ENCODE peak calls at places on chromosomes 3 and 15, in seven cellular contexts. One of them, this sample, is unnamed.

GRCh38 chr15:50248994-50249586 is 16.4 kb downstream of the HDC start:
- DNase-seq in kidney epithelial cell: no peak
- DNase-seq in uterus: no peak
- DNase-seq in CD8-positive, alpha-beta T cell: no peak
- DNase-seq in tibial nerve: no peak
- DNase-seq in spleen: no peak
- DNase-seq in fibroblast of mammary gland: peak
- DNase-seq in this sample: no peak

GRCh38 chr15:76429661-76430060 is 93.1 kb downstream of the ISL2 start:
- DNase-seq in kidney epithelial cell: no peak
- DNase-seq in uterus: no peak
- DNase-seq in CD8-positive, alpha-beta T cell: no peak
- DNase-seq in tibial nerve: no peak
- DNase-seq in spleen: no peak
- DNase-seq in fibroblast of mammary gland: no peak
- DNase-seq in this sample: no peak

GRCh38 chr3:60079076-60079475 is 1029.3 kb upstream of the CFAP20DC start:
- DNase-seq in kidney epithelial cell: no peak
- DNase-seq in uterus: no peak
- DNase-seq in CD8-positive, alpha-beta T cell: no peak
- DNase-seq in tibial nerve: no peak
- DNase-seq in spleen: no peak
- DNase-seq in fibroblast of mammary gland: no peak
- DNase-seq in this sample: no peak

GRCh38 chr15:79682851-79683288 is 213.9 kb downstream of the MTHFS start:
- DNase-seq in kidney epithelial cell: no peak
- DNase-seq in uterus: no peak
- DNase-seq in CD8-positive, alpha-beta T cell: no peak
- DNase-seq in tibial nerve: no peak
- DNase-seq in spleen: no peak
- DNase-seq in fibroblast of mammary gland: peak
- DNase-seq in this sample: peak

GRCh38 chr3:124878561-124879394 is 8.4 kb downstream of the ITGB5 start:
- DNase-seq in kidney epithelial cell: peak
- DNase-seq in uterus: peak
- DNase-seq in CD8-positive, alpha-beta T cell: no peak
- DNase-seq in tibial nerve: no peak
- DNase-seq in spleen: no peak
- DNase-seq in fibroblast of mammary gland: peak
- DNase-seq in this sample: peak

GRCh38 chr3:125151916-125152315 is 60.6 kb downstream of the SLC12A8 start:
- DNase-seq in kidney epithelial cell: no peak
- DNase-seq in uterus: no peak
- DNase-seq in CD8-positive, alpha-beta T cell: no peak
- DNase-seq in tibial nerve: no peak
- DNase-seq in spleen: no peak
- DNase-seq in fibroblast of mammary gland: no peak
- DNase-seq in this sample: no peak

GRCh38 chr3:23796518-23796917 is 9.2 kb upstream of the UBE2E1 start:
- DNase-seq in kidney epithelial cell: no peak
- DNase-seq in uterus: no peak
- DNase-seq in CD8-positive, alpha-beta T cell: no peak
- DNase-seq in tibial nerve: no peak
- DNase-seq in spleen: no peak
- DNase-seq in fibroblast of mammary gland: no peak
- DNase-seq in this sample: no peak

GRCh38 chr3:4866841-4867240 is 112.4 kb upstream of the BHLHE40 start:
- DNase-seq in kidney epithelial cell: no peak
- DNase-seq in uterus: no peak
- DNase-seq in CD8-positive, alpha-beta T cell: no peak
- DNase-seq in tibial nerve: no peak
- DNase-seq in spleen: no peak
- DNase-seq in fibroblast of mammary gland: peak
- DNase-seq in this sample: no peak

GRCh38 chr15:56327721-56328502 is 37.3 kb upstream of the TEX9 start:
- DNase-seq in kidney epithelial cell: no peak
- DNase-seq in uterus: no peak
- DNase-seq in CD8-positive, alpha-beta T cell: no peak
- DNase-seq in tibial nerve: no peak
- DNase-seq in spleen: no peak
- DNase-seq in fibroblast of mammary gland: no peak
- DNase-seq in this sample: no peak

GRCh38 chr15:92071030-92071644 is 217.6 kb downstream of the SLCO3A1 start:
- DNase-seq in kidney epithelial cell: no peak
- DNase-seq in uterus: no peak
- DNase-seq in CD8-positive, alpha-beta T cell: no peak
- DNase-seq in tibial nerve: no peak
- DNase-seq in spleen: no peak
- DNase-seq in fibroblast of mammary gland: no peak
- DNase-seq in this sample: no peak

GRCh38 chr3:129605593-129606521 is 619 bp downstream of the PLXND1 start:
- DNase-seq in kidney epithelial cell: no peak
- DNase-seq in uterus: peak
- DNase-seq in CD8-positive, alpha-beta T cell: peak
- DNase-seq in tibial nerve: peak
- DNase-seq in spleen: peak
- DNase-seq in fibroblast of mammary gland: peak
- DNase-seq in this sample: peak

GRCh38 chr3:188322135-188322892 is 168.4 kb downstream of the LPP start:
- DNase-seq in kidney epithelial cell: no peak
- DNase-seq in uterus: no peak
- DNase-seq in CD8-positive, alpha-beta T cell: no peak
- DNase-seq in tibial nerve: no peak
- DNase-seq in spleen: no peak
- DNase-seq in fibroblast of mammary gland: no peak
- DNase-seq in this sample: no peak

GRCh38 chr15:66644815-66645345 is 57.2 kb upstream of the SMAD6 start:
- DNase-seq in kidney epithelial cell: no peak
- DNase-seq in uterus: no peak
- DNase-seq in CD8-positive, alpha-beta T cell: no peak
- DNase-seq in tibial nerve: no peak
- DNase-seq in spleen: peak
- DNase-seq in fibroblast of mammary gland: peak
- DNase-seq in this sample: peak

GRCh38 chr3:29486087-29486486 is 205.2 kb downstream of the RBMS3 start:
- DNase-seq in kidney epithelial cell: peak
- DNase-seq in uterus: no peak
- DNase-seq in CD8-positive, alpha-beta T cell: no peak
- DNase-seq in tibial nerve: no peak
- DNase-seq in spleen: no peak
- DNase-seq in fibroblast of mammary gland: peak
- DNase-seq in this sample: peak

GRCh38 chr3:9782777-9783176 is 9.5 kb downstream of the TADA3 start:
- DNase-seq in kidney epithelial cell: no peak
- DNase-seq in uterus: no peak
- DNase-seq in CD8-positive, alpha-beta T cell: no peak
- DNase-seq in tibial nerve: no peak
- DNase-seq in spleen: no peak
- DNase-seq in fibroblast of mammary gland: no peak
- DNase-seq in this sample: no peak

GRCh38 chr15:67120009-67120838 is 54.8 kb downstream of the SMAD3 start:
- DNase-seq in kidney epithelial cell: no peak
- DNase-seq in uterus: no peak
- DNase-seq in CD8-positive, alpha-beta T cell: no peak
- DNase-seq in tibial nerve: no peak
- DNase-seq in spleen: no peak
- DNase-seq in fibroblast of mammary gland: no peak
- DNase-seq in this sample: no peak

GRCh38 chr15:38207591-38207990 is 45.0 kb upstream of the SPRED1 start:
- DNase-seq in kidney epithelial cell: no peak
- DNase-seq in uterus: no peak
- DNase-seq in CD8-positive, alpha-beta T cell: no peak
- DNase-seq in tibial nerve: no peak
- DNase-seq in spleen: no peak
- DNase-seq in fibroblast of mammary gland: no peak
- DNase-seq in this sample: peak

GRCh38 chr3:32432711-32433530 is 41.3 kb downstream of the CMTM7 start:
- DNase-seq in kidney epithelial cell: no peak
- DNase-seq in uterus: no peak
- DNase-seq in CD8-positive, alpha-beta T cell: no peak
- DNase-seq in tibial nerve: no peak
- DNase-seq in spleen: no peak
- DNase-seq in fibroblast of mammary gland: peak
- DNase-seq in this sample: no peak

DNA sequence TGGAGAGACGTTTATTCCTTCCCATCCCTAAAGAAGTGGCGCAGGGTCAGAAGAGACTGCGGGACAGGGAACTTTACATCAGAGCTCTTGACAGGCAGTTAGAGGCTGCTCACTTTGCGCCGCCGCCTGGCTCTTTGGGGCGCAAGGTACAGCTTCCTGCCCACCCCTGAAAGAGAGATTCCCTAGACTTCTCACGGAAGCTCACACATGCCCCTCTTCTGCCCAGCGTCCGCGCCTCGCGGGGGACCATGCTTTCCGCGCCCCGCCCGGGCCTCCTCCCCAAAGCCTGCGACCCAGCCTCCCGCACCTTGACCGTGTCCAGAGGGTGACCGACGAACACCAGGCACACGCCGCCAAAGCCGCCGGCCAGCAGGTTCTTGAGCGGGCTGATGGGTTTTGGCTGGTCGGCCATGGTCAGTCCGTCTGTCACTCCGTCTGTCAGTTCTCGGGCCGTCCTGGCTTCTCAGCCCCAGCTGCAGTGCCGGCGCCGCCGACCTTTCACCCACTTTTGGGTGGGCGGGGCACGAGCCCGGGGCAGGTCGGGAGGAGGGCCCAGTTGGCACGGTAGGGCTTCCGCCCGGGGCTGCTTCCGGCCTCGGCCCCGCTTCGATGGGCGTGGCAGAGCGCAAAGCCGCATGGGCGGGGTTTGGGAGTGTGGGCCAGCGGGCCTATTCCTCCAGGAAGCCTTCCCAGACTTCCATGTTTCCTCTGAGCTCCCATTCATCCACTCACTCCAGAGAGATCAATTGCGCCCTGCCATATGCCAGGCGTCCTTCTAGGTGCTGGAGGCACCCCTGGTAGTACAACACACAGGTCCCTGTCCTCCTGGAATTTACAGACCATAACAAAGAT is at the start of gene SLC25A20:
- DNase-seq in kidney epithelial cell: peak
- DNase-seq in uterus: peak
- DNase-seq in CD8-positive, alpha-beta T cell: peak
- DNase-seq in tibial nerve: peak
- DNase-seq in spleen: peak
- DNase-seq in fibroblast of mammary gland: peak
- DNase-seq in this sample: peak
- TF ChIP-seq CTCF in kidney epithelial cell: no peak
- TF ChIP-seq CTCF in uterus: no peak
- TF ChIP-seq CTCF in CD8-positive, alpha-beta T cell: no peak
- TF ChIP-seq CTCF in tibial nerve: no peak
- TF ChIP-seq CTCF in spleen: peak
- TF ChIP-seq CTCF in fibroblast of mammary gland: no peak
- TF ChIP-seq CTCF in this sample: no peak

DNA sequence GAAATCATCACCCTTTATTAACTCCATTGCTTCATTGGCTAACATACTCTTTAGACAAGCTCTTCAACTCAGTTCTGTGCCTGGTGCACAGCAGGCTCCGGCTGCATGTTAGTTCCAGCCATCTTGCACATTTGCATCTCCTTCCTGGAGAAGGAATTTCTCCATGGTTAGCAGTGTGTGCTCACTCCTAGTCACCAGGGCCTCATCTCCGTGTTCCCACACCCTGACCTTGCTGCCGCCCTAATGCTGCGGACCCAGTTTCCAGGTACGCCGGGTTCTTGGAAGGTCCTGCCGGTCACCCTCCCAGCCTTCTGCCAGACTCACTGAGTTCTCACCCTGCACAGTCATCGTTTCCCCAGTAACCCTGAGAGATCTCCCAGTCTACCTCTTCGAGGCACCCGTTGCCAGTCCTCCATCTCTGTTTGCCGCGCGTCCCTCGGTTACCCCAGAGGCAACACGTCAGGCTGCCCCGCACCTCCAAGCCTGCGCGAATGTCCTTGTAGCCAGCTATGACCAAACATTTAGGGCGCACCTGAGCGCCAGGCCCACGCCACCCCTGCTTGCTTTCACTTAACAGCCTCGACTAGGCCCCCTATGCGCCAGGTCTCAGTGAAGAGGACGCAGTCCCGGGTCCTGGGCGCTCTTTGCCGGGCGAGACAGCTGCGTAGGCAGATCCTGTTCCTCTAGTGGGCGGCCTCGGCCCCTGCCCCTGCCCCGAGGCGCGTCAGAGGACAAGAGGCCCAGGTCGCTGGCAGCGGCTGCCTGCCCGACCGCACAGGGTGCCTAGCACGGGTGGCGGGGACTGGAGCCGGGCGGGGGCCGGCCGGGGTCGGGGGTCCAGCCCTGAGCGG is 744 bp upstream of the ZNF592 start:
- DNase-seq in kidney epithelial cell: no peak
- DNase-seq in uterus: peak
- DNase-seq in CD8-positive, alpha-beta T cell: peak
- DNase-seq in tibial nerve: peak
- DNase-seq in spleen: peak
- DNase-seq in fibroblast of mammary gland: peak
- DNase-seq in this sample: peak
- TF ChIP-seq CTCF in kidney epithelial cell: peak
- TF ChIP-seq CTCF in uterus: no peak
- TF ChIP-seq CTCF in CD8-positive, alpha-beta T cell: no peak
- TF ChIP-seq CTCF in tibial nerve: no peak
- TF ChIP-seq CTCF in spleen: no peak
- TF ChIP-seq CTCF in fibroblast of mammary gland: no peak
- TF ChIP-seq CTCF in this sample: no peak

GRCh38 chr15:62344806-62345539 is 179.9 kb upstream of the C2CD4B start:
- DNase-seq in kidney epithelial cell: peak
- DNase-seq in uterus: peak
- DNase-seq in CD8-positive, alpha-beta T cell: peak
- DNase-seq in tibial nerve: no peak
- DNase-seq in spleen: peak
- DNase-seq in fibroblast of mammary gland: peak
- DNase-seq in this sample: peak
- TF ChIP-seq CTCF in kidney epithelial cell: peak
- TF ChIP-seq CTCF in uterus: peak
- TF ChIP-seq CTCF in CD8-positive, alpha-beta T cell: peak
- TF ChIP-seq CTCF in tibial nerve: peak
- TF ChIP-seq CTCF in spleen: peak
- TF ChIP-seq CTCF in fibroblast of mammary gland: peak
- TF ChIP-seq CTCF in this sample: peak

GRCh38 chr3:140555666-140556065 is 122.2 kb upstream of the TRIM42 start:
- DNase-seq in kidney epithelial cell: no peak
- DNase-seq in uterus: no peak
- DNase-seq in CD8-positive, alpha-beta T cell: no peak
- DNase-seq in tibial nerve: no peak
- DNase-seq in spleen: no peak
- DNase-seq in fibroblast of mammary gland: no peak
- DNase-seq in this sample: no peak

GRCh38 chr3:140557476-140557875 is 120.4 kb upstream of the TRIM42 start:
- DNase-seq in kidney epithelial cell: no peak
- DNase-seq in uterus: no peak
- DNase-seq in CD8-positive, alpha-beta T cell: no peak
- DNase-seq in tibial nerve: no peak
- DNase-seq in spleen: no peak
- DNase-seq in fibroblast of mammary gland: no peak
- DNase-seq in this sample: no peak

GRCh38 chr3:140552898-140553297 is 125.0 kb upstream of the TRIM42 start:
- DNase-seq in kidney epithelial cell: no peak
- DNase-seq in uterus: no peak
- DNase-seq in CD8-positive, alpha-beta T cell: no peak
- DNase-seq in tibial nerve: no peak
- DNase-seq in spleen: no peak
- DNase-seq in fibroblast of mammary gland: peak
- DNase-seq in this sample: no peak

GRCh38 chr3:140553591-140553990 is 124.3 kb upstream of the TRIM42 start:
- DNase-seq in kidney epithelial cell: no peak
- DNase-seq in uterus: no peak
- DNase-seq in CD8-positive, alpha-beta T cell: no peak
- DNase-seq in tibial nerve: no peak
- DNase-seq in spleen: no peak
- DNase-seq in fibroblast of mammary gland: no peak
- DNase-seq in this sample: no peak

GRCh38 chr3:140552403-140552802 is 125.5 kb upstream of the TRIM42 start:
- DNase-seq in kidney epithelial cell: no peak
- DNase-seq in uterus: no peak
- DNase-seq in CD8-positive, alpha-beta T cell: no peak
- DNase-seq in tibial nerve: no peak
- DNase-seq in spleen: no peak
- DNase-seq in fibroblast of mammary gland: peak
- DNase-seq in this sample: no peak
- TF ChIP-seq CTCF in kidney epithelial cell: peak
- TF ChIP-seq CTCF in uterus: no peak
- TF ChIP-seq CTCF in CD8-positive, alpha-beta T cell: no peak
- TF ChIP-seq CTCF in tibial nerve: no peak
- TF ChIP-seq CTCF in spleen: no peak
- TF ChIP-seq CTCF in fibroblast of mammary gland: peak
- TF ChIP-seq CTCF in this sample: no peak